ENCODE peak calls at places on chromosome 5, in four cellular contexts. T is prostate gland, Z is gastrocnemius medialis, X is sigmoid colon. G is an unnamed sample. For H3K36me3, the result is how much of the 10 kb centered on the place peaks cover.

GRCh38 chr5:151005187-151005974 is 15.0 kb upstream of the GPX3 start:
- DNase-seq in T (no peak), Z (peak), X (peak), G (no peak)

GRCh38 chr5:136132087-136132486 is 558 bp upstream of the SMAD5 start:
- DNase-seq in T (no peak), Z (no peak), X (peak), G (peak)

GRCh38 chr5:145243016-145243415 is 592.1 kb downstream of the PRELID2 start:
- DNase-seq in T (no peak), Z (no peak), X (no peak), G (no peak)

GRCh38 chr5:33774323-33774722 is 117.5 kb downstream of the ADAMTS12 start:
- DNase-seq in T (no peak), Z (no peak), X (no peak), G (no peak)

GRCh38 chr5:180118391-180118791 is 46.8 kb upstream of the RNF130 start:
- DNase-seq in T (no peak), Z (no peak), X (no peak), G (no peak)

GRCh38 chr5:38743562-38743961 is 102.2 kb upstream of the OSMR start:
- DNase-seq in T (no peak), Z (no peak), X (no peak), G (no peak)

GRCh38 chr5:35852084-35852734 is 4.5 kb upstream of the IL7R start:
- DNase-seq in T (no peak), Z (no peak), X (no peak), G (no peak)

GRCh38 chr5:160799160-160799559 is 52.9 kb downstream of the ATP10B start:
- DNase-seq in T (no peak), Z (no peak), X (no peak), G (no peak)

GRCh38 chr5:179314606-179315355 is 30.5 kb downstream of the ADAMTS2 start:
- DNase-seq in T (no peak), Z (no peak), X (peak), G (no peak)

GRCh38 chr5:146962801-146963355 is 84.3 kb upstream of the PPP2R2B start:
- DNase-seq in T (no peak), Z (no peak), X (no peak), G (no peak)

DNA sequence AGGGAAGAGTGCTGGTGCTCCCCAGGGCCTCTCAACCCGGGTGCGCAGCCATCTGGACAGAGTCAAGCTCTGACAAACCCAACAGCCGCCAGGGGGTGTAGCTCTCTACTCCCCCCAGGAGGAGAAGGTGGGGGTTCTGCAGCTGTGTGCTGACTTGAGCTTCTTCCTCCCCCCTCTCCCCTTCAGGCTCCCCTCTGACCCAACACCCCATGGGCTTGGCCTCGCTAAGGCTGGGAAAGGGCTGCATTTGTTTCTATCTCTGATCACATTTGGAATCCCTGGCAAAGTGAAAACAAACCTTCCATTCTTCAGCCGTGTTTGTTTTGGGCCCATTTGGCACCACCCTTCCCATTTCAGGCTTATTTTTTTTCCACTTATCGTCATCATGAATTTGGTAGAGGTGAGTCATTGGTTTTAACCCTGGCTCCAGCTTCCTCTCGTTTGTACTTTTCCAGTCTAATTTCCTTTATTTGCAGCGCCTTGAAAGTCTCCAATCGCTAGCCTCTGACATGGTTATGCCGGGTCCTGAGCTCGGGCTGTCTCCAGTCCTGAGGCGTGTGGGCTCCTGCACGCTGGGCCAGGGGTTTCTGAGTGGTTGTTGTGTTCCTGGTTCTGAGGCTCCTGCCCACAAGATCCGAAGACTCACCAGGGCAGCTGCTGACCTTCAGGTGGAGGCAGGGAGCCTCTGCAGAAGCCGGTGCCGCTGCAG is 36.1 kb downstream of the DAP start:
- DNase-seq in T (peak), Z (no peak), X (peak), G (peak)
- TF ChIP-seq POLR2A in T (peak), Z (no peak), X (no peak), G (no peak)

GRCh38 chr5:108797396-108797795 is 49.7 kb downstream of the FER start:
- DNase-seq in T (no peak), Z (no peak), X (no peak), G (no peak)

GRCh38 chr5:108801301-108801700 is 53.6 kb downstream of the FER start:
- DNase-seq in T (no peak), Z (no peak), X (no peak), G (no peak)

GRCh38 chr5:108797986-108798385 is 50.3 kb downstream of the FER start:
- DNase-seq in T (no peak), Z (no peak), X (no peak), G (no peak)

GRCh38 chr5:108798866-108799265 is 51.2 kb downstream of the FER start:
- DNase-seq in T (no peak), Z (no peak), X (no peak), G (no peak)

DNA sequence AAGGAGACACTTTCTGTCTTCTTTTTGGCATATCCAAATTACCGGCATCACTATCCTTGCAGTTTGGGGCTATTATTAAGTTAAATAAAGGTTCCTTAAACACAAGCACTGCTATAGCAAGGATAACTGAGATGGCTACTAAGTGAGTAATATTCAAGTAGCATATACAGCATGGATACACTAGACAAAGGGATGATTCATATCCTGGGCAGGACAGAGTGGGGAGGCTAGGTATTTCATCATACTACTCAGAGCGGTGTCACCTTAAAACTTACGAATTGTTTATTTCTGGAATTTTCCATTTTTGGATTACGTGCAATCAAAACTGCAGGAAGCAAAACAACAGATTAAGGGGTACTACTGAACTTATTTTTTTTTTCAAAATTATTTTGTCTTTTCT is 54.1 kb downstream of the FER start:
- DNase-seq in T (no peak), Z (no peak), X (no peak), G (no peak)
- H3K4me3 ChIP-seq in T (no peak), Z (no peak), X (no peak), G (no peak)

GRCh38 chr5:83956386-83956785 is 235.7 kb upstream of the HAPLN1 start:
- DNase-seq in T (no peak), Z (no peak), X (no peak), G (no peak)

GRCh38 chr5:83955916-83956315 is 235.3 kb upstream of the HAPLN1 start:
- DNase-seq in T (no peak), Z (no peak), X (no peak), G (no peak)

DNA sequence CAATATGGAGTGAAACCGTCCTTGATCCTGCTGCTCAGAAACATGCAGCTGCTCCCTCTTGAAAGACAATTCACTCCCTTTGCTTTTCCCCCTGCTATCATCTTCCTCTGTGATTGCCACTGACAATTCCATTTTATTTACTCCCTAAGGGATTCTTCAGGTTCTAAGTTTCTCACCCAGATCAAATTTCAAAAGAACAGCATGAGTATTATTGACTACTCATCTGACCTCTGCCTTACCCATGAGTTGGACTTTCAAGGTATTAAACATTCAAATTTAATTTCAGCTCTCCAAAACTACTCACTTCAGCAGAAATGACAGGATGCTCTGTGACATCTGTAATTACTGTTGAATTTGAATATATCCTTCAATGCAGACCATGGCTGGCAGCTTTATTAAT is 236.5 kb upstream of the HAPLN1 start:
- DNase-seq in T (no peak), Z (no peak), X (no peak), G (no peak)
- H3K36me3 ChIP-seq in T (under half), Z (under half), X (under half), G (under half)

DNA sequence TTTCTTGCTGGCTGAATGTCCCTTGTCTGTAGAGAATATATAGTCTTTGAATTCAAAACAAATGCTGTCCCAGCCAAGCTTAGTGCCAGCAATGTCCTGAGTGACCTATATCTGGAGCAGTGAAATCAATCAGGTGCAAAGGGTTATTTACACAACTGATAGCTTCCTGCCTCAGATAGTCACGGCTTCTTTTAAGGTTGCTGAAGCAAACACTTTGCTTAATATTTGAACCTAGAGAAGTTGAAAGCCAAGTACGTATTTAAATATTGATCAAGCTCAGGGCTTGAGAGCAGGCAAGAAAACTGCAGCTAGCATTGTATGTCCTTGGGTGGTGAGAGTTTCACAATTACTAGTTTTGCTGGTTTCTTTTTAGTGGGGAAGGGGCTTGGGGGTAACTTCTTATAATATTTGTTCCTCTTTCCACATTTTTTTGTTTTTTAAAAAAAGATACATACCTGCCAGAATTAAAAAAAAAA is 2.0 kb upstream of the ARHGEF28 start:
- DNase-seq in T (no peak), Z (no peak), X (no peak), G (no peak)
- TF ChIP-seq POLR2A in T (no peak), Z (no peak), X (no peak), G (no peak)